ENCODE peak calls at places on chromosomes 7 and 10, in seven cellular contexts. V is breast epithelium, H is foreskin keratinocyte, F is stomach, Z is right lobe of liver, E is A549, L is AG04450. J is an unnamed sample.

GRCh38 chr7:155818154-155818819 is 6.0 kb upstream of the SHH start:
- DNase-seq in V (no peak), H (no peak), F (peak; percentile 61), Z (no peak), E (no peak), L (no peak), J (no peak)

GRCh38 chr7:158583143-158583542 is 4.5 kb downstream of the PTPRN2 start:
- DNase-seq in V (no peak), H (no peak), F (no peak), Z (no peak), E (no peak), L (no peak), J (no peak)

GRCh38 chr7:24705481-24705954 is 51.7 kb downstream of the GSDME start:
- DNase-seq in V (no peak), H (no peak), F (no peak), Z (no peak), E (no peak), L (no peak), J (no peak)

GRCh38 chr7:38311329-38311937 is 38.0 kb upstream of the TARP start:
- DNase-seq in V (no peak), H (no peak), F (no peak), Z (peak; percentile 53), E (peak; percentile 51), L (no peak), J (no peak)

GRCh38 chr7:86904949-86905834 is 154.3 kb downstream of the ELAPOR2 start:
- DNase-seq in V (no peak), H (peak; percentile 6), F (no peak), Z (no peak), E (peak; percentile 42), L (no peak), J (no peak)

GRCh38 chr7:12715372-12716133 is 28.1 kb downstream of the ARL4A start:
- DNase-seq in V (no peak), H (peak; percentile 74), F (peak; percentile 79), Z (peak; percentile 41), E (peak; percentile 98), L (peak; percentile 87), J (peak; percentile 75)

GRCh38 chr10:109203616-109204375 is 719.5 kb downstream of the XPNPEP1 start:
- DNase-seq in V (no peak), H (no peak), F (no peak), Z (no peak), E (no peak), L (no peak), J (no peak)

GRCh38 chr7:94374721-94375120 is 20.0 kb upstream of the COL1A2 start:
- DNase-seq in V (no peak), H (peak; percentile 7), F (no peak), Z (no peak), E (no peak), L (no peak), J (no peak)

GRCh38 chr7:131546126-131546525 is 10.3 kb downstream of the PODXL start:
- DNase-seq in V (no peak), H (no peak), F (peak; percentile 53), Z (no peak), E (peak; percentile 14), L (no peak), J (no peak)

GRCh38 chr10:114061148-114061547 is 17.5 kb downstream of the ADRB1 start:
- DNase-seq in V (no peak), H (peak; percentile 97), F (no peak), Z (no peak), E (no peak), L (no peak), J (peak; percentile 98)

GRCh38 chr7:106022193-106022821 is 59.2 kb downstream of the CDHR3 start:
- DNase-seq in V (no peak), H (no peak), F (peak; percentile 45), Z (no peak), E (no peak), L (no peak), J (no peak)

GRCh38 chr10:29263506-29263905 is 25.4 kb upstream of the LYZL1 start:
- DNase-seq in V (no peak), H (no peak), F (no peak), Z (no peak), E (no peak), L (no peak), J (no peak)
- H3K27ac ChIP-seq in V (no peak overlapping the region), H (no peak overlapping the region), F (no peak overlapping the region), Z (no peak overlapping the region), E (no peak overlapping the region), L (no peak overlapping the region), J (no peak overlapping the region)

DNA sequence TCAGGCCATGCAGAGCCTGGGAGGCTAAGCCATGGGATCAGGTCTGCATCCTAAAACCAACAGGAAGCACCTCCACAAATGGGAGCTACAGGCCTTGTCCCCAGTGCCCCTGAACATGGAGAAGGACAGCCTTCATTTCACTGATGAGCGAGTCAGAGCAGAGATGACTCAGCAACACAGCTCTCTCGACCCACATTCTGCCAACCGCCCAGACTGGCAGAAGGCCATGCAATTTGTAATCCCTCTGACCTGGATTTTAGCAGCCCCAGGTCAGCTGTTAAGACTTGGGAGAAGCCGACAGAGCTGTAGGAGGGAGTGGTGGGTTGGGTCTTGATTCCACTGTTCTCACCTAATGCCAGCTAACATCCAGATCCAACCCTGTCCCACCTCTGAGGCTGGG is 25.5 kb downstream of the VOPP1 start:
- DNase-seq in V (peak; percentile 74), H (peak; percentile 89), F (peak; percentile 83), Z (peak; percentile 80), E (peak; percentile 84), L (no peak), J (peak; percentile 75)
- H3K27ac ChIP-seq in V (peak overlapping the region; percentile 50), H (peak overlapping the region; percentile 24), F (no peak overlapping the region), Z (peak overlapping the region; percentile 22), E (peak overlapping the region; percentile 92), L (peak overlapping the region; percentile 65), J (peak overlapping the region; percentile 10)

GRCh38 chr10:124465777-124466488 is 4.3 kb downstream of the LHPP start:
- DNase-seq in V (no peak), H (no peak), F (no peak), Z (no peak), E (no peak), L (no peak), J (no peak)
- H3K27ac ChIP-seq in V (no peak overlapping the region), H (no peak overlapping the region), F (no peak overlapping the region), Z (no peak overlapping the region), E (no peak overlapping the region), L (peak overlapping the region; percentile 11), J (no peak overlapping the region)

DNA sequence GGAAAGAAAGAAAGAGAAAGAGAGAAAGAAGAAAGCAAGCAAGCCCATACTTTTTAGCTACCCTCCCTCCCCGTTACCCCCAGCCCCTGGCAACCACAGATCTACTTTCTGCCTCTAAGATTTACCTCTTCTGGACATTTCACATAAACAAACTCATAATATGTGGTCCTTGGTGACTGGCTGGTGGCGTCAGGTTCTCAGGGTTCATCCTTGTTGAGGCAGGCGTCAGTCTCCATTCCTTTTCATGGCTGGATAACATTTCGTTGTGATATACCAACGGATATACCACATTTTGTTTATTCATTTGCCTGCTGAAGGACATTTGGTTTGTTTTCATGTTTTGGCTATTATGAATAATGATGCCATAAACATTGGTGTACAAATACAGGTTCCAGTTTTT is 30.5 kb downstream of the CDH23 start:
- DNase-seq in V (no peak), H (no peak), F (no peak), Z (no peak), E (no peak), L (no peak), J (no peak)
- H3K27ac ChIP-seq in V (no peak overlapping the region), H (no peak overlapping the region), F (no peak overlapping the region), Z (no peak overlapping the region), E (no peak overlapping the region), L (no peak overlapping the region), J (no peak overlapping the region)

GRCh38 chr7:116434820-116435341 is 64.7 kb upstream of the CAV2 start:
- DNase-seq in V (no peak), H (peak; percentile 92), F (no peak), Z (no peak), E (no peak), L (peak; percentile 26), J (peak; percentile 53)
- H3K27ac ChIP-seq in V (no peak overlapping the region), H (peak overlapping the region; percentile 6), F (no peak overlapping the region), Z (no peak overlapping the region), E (peak overlapping the region; percentile 70), L (no peak overlapping the region), J (peak overlapping the region; percentile 91)

DNA sequence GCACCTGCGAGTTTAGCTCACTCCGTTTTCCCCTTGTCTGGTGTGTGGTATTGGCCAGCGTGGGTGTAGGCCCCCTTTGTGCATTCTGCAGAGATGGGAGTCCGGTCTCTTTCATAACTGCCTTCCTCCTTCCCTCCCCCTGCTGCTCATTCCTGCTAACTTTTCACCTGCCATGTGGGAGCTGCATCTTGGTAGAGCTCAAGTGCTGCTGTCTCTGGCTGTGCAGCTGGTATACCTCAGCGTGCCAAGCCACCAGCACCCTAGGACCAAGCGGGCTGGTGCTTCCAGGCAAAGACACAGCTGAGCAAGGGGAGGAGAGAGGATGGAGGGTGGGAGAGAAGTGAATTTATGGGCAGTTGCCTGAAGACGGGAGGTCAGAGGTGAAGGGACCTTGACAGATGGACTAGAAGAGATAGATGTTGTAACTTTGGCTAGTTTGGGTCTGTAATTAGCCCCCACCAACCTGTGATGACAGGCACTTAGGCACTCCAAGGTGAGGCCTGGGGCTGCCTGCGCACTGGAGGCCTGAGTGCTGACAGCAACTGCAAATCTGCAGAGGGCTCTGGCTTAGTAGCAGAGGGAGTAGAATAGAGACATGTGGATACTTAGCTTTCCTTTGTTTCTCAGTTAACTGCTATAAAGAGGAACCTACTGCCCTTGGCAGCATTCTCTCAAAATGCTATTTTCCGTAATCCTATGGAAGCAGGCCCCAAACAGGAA is 148.8 kb upstream of the AGK start:
- DNase-seq in V (no peak), H (no peak), F (no peak), Z (no peak), E (no peak), L (no peak), J (no peak)
- H3K27ac ChIP-seq in V (no peak overlapping the region), H (no peak overlapping the region), F (no peak overlapping the region), Z (no peak overlapping the region), E (no peak overlapping the region), L (no peak overlapping the region), J (no peak overlapping the region)

GRCh38 chr7:65980478-65981250 is 1.3 kb downstream of the GUSB start:
- DNase-seq in V (no peak), H (no peak), F (peak; percentile 27), Z (peak; percentile 83), E (peak; percentile 45), L (no peak), J (no peak)
- H3K27ac ChIP-seq in V (peak overlapping the region; percentile 72), H (no peak overlapping the region), F (peak overlapping the region; percentile 5), Z (peak overlapping the region; percentile 83), E (peak overlapping the region; percentile 92), L (no peak overlapping the region), J (no peak overlapping the region)

J was measured in epithelial cell of prostate.